ENCODE peak calls at places on chromosome 20, in ten cellular contexts. H is testis, G is ascending aorta, D is GM12865, J is AG04449, Z is IMR-90, M is lower leg skin, Q is mammary epithelial cell, X is AG04450, P is body of pancreas. F is an unnamed sample.

GRCh38 chr20:45374966-45375365 is 3.2 kb downstream of the TP53TG5 start:
- DNase-seq in H (no peak), G (no peak), D (no peak), J (no peak), Z (no peak), M (no peak), Q (no peak), X (no peak), P (no peak), F (no peak)

GRCh38 chr20:1667510-1668085 is 10.0 kb upstream of the SIRPG start:
- DNase-seq in H (no peak), G (no peak), D (no peak), J (no peak), Z (no peak), M (no peak), Q (no peak), X (no peak), P (no peak), F (no peak)

GRCh38 chr20:560680-561079 is 17.1 kb upstream of the CSNK2A1 start:
- DNase-seq in H (no peak), G (no peak), D (no peak), J (no peak), Z (no peak), M (no peak), Q (no peak), X (no peak), P (no peak), F (no peak)

GRCh38 chr20:48930035-48930434 is 8.5 kb downstream of the ARFGEF2 start:
- DNase-seq in H (no peak), G (no peak), D (no peak), J (no peak), Z (no peak), M (no peak), Q (no peak), X (no peak), P (no peak), F (no peak)

GRCh38 chr20:770691-771090 is 2.4 kb upstream of the SLC52A3 start:
- DNase-seq in H (no peak), G (no peak), D (no peak), J (no peak), Z (no peak), M (no peak), Q (no peak), X (no peak), P (no peak), F (no peak)

GRCh38 chr20:1184638-1185315 is at the start of gene TMEM74B:
- DNase-seq in H (no peak), G (no peak), D (no peak), J (no peak), Z (no peak), M (no peak), Q (no peak), X (no peak), P (no peak), F (no peak)

GRCh38 chr20:1663917-1664316 is 6.3 kb upstream of the SIRPG start:
- DNase-seq in H (no peak), G (no peak), D (no peak), J (no peak), Z (peak; percentile 1), M (no peak), Q (peak; percentile 64), X (no peak), P (no peak), F (no peak)

GRCh38 chr20:10848810-10849370 is 175.1 kb upstream of the JAG1 start:
- DNase-seq in H (peak; percentile 53), G (no peak), D (peak; percentile 30), J (peak; percentile 65), Z (peak; percentile 94), M (peak; percentile 53), Q (peak; percentile 86), X (peak; percentile 72), P (no peak), F (peak; percentile 96)

GRCh38 chr20:26134606-26135005 is 438.0 kb upstream of the ZNF337 start:
- DNase-seq in H (no peak), G (no peak), D (no peak), J (no peak), Z (no peak), M (no peak), Q (no peak), X (no peak), P (no peak), F (no peak)

GRCh38 chr20:46977909-46978588 is 83.4 kb downstream of the EYA2 start:
- DNase-seq in H (no peak), G (no peak), D (no peak), J (no peak), Z (no peak), M (no peak), Q (no peak), X (no peak), P (no peak), F (no peak)

DNA sequence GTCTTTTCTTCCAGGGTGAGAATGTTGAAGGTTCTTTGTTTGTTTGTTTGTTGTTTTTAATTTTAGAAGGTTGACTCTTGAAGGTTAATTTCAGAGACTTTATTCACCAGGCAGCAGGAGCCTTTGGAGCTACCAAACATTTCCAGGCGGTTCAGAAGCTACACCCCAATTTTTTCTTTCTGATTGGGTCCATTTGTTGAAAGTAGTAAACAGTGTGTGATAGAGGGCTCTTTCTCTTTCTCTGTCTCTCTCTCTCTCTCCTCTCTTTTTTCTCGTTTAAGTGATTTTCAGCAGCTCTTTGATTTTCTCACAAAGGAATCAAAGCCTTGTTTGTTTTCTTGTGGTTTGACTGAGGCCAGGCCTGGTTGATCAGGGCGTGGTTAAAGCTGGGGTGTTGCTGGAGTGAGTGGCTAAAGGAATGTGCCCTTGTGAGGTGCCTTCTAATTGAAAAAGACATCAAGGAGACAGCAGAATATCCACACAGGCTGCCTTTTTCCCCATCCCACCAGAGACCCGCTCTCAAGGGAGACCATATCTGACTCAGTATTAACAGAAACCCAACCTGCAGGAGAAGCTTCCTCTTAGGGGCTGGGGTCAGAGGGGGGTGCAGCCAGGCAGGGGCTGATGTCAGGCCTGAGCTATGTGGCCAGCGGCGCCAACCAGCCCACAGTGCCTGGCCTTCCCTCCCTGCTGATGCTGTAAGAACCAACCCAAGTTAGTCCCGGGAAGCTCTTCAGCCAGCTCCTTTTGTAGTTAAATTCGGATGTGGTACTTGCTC is 40.4 kb upstream of the NAA20 start:
- DNase-seq in H (peak; percentile 57), G (peak; percentile 35), D (no peak), J (no peak), Z (peak; percentile 83), M (peak; percentile 60), Q (peak; percentile 77), X (no peak), P (peak; percentile 79), F (no peak)
- H3K4me3 ChIP-seq in H (peak overlapping the region; percentile 75), G (peak overlapping the region; percentile 60), D (no peak overlapping the region), J (peak overlapping the region; percentile 90), Z (peak overlapping the region; percentile 71), M (peak overlapping the region; percentile 48), Q (peak overlapping the region; percentile 92), X (peak overlapping the region; percentile 99), P (peak overlapping the region; percentile 53), F (peak overlapping the region; percentile 67)

GRCh38 chr20:4073852-4074741 is 58.7 kb upstream of the RNF24 start:
- DNase-seq in H (no peak), G (no peak), D (no peak), J (no peak), Z (no peak), M (no peak), Q (no peak), X (no peak), P (no peak), F (no peak)

GRCh38 chr20:4071177-4071723 is 55.9 kb upstream of the RNF24 start:
- DNase-seq in H (no peak), G (no peak), D (no peak), J (no peak), Z (no peak), M (no peak), Q (no peak), X (no peak), P (no peak), F (no peak)

GRCh38 chr20:4076671-4077070 is 61.3 kb upstream of the RNF24 start:
- DNase-seq in H (no peak), G (no peak), D (no peak), J (peak; percentile 59), Z (peak; percentile 95), M (no peak), Q (peak; percentile 80), X (no peak), P (peak; percentile 60), F (no peak)

GRCh38 chr20:4076033-4076432 is 60.7 kb upstream of the RNF24 start:
- DNase-seq in H (no peak), G (no peak), D (no peak), J (no peak), Z (peak; percentile 53), M (no peak), Q (no peak), X (no peak), P (no peak), F (no peak)

GRCh38 chr20:4074877-4075455 is 59.6 kb upstream of the RNF24 start:
- DNase-seq in H (no peak), G (no peak), D (no peak), J (no peak), Z (no peak), M (no peak), Q (no peak), X (no peak), P (no peak), F (no peak)
- TF ChIP-seq CTCF in H (no peak), G (no peak), D (no peak), J (no peak), Z (no peak), M (no peak), Q (no peak), X (no peak), P (no peak), F (no peak)

GRCh38 chr20:61253640-61254511 is 1.8 kb downstream of the CDH4 start:
- DNase-seq in H (peak; percentile 17), G (no peak), D (no peak), J (no peak), Z (peak; percentile 27), M (no peak), Q (peak; percentile 23), X (no peak), P (no peak), F (no peak)
- H3K4me3 ChIP-seq in H (peak overlapping the region; percentile 38), G (no peak overlapping the region), D (no peak overlapping the region), J (peak overlapping the region; percentile 53), Z (peak overlapping the region; percentile 55), M (no peak overlapping the region), Q (peak overlapping the region; percentile 71), X (peak overlapping the region; percentile 65), P (no peak overlapping the region), F (peak overlapping the region; percentile 43)

GRCh38 chr20:62570897-62571666 is 71.2 kb upstream of the SLCO4A1 start:
- DNase-seq in H (no peak), G (no peak), D (no peak), J (no peak), Z (no peak), M (no peak), Q (no peak), X (no peak), P (no peak), F (no peak)

GRCh38 chr20:62570403-62570802 is 71.9 kb upstream of the SLCO4A1 start:
- DNase-seq in H (no peak), G (no peak), D (no peak), J (no peak), Z (no peak), M (no peak), Q (no peak), X (no peak), P (no peak), F (no peak)

GRCh38 chr20:62569615-62570014 is 72.7 kb upstream of the SLCO4A1 start:
- DNase-seq in H (no peak), G (no peak), D (no peak), J (no peak), Z (no peak), M (no peak), Q (no peak), X (no peak), P (no peak), F (no peak)

GRCh38 chr20:62572980-62573379 is 69.3 kb upstream of the SLCO4A1 start:
- DNase-seq in H (no peak), G (no peak), D (no peak), J (no peak), Z (no peak), M (no peak), Q (no peak), X (no peak), P (no peak), F (no peak)

GRCh38 chr20:62571667-62572344 is 70.5 kb upstream of the SLCO4A1 start:
- DNase-seq in H (peak; percentile 36), G (no peak), D (peak; percentile 58), J (no peak), Z (no peak), M (no peak), Q (no peak), X (no peak), P (no peak), F (no peak)
- TF ChIP-seq CTCF in H (no peak), G (no peak), D (no peak), J (no peak), Z (no peak), M (no peak), Q (no peak), X (no peak), P (no peak), F (peak; percentile 17)